ENCODE peak calls at places on chromosomes 16 and 17, in seven cellular contexts. E is glutamatergic neuron, U is amniotic epithelial cell, S is pancreas, V is GM20000, D is HEK293T, A is mucosa of descending colon. I is an unnamed sample.

GRCh38 chr17:323181-323580 is 29.4 kb downstream of the RPH3AL start:
- DNase-seq in E (no peak), U (no peak), S (no peak), V (no peak), D (no peak), A (peak; percentile 3), I (no peak)

GRCh38 chr17:77723909-77724875 is 234.3 kb upstream of the TNRC6C start:
- DNase-seq in E (no peak), U (no peak), S (no peak), V (no peak), D (no peak), A (no peak), I (no peak)

GRCh38 chr17:30858556-30859250 is 26.9 kb downstream of the ATAD5 start:
- DNase-seq in E (no peak), U (peak; percentile 42), S (no peak), V (no peak), D (no peak), A (no peak), I (no peak)

GRCh38 chr16:54080524-54081008 is 206.0 kb downstream of the IRX3 start:
- DNase-seq in E (no peak), U (peak; percentile 100), S (no peak), V (no peak), D (no peak), A (no peak), I (no peak)

GRCh38 chr16:68274441-68274840 is 10.1 kb downstream of the SLC7A6 start:
- DNase-seq in E (no peak), U (no peak), S (no peak), V (no peak), D (no peak), A (no peak), I (no peak)

GRCh38 chr16:56681939-56682702 is at the start of gene MT1X:
- DNase-seq in E (peak; percentile 83), U (peak; percentile 84), S (peak; percentile 96), V (peak; percentile 88), D (peak; percentile 87), A (peak; percentile 97), I (peak; percentile 83)

GRCh38 chr17:27290916-27291598 is 2.9 kb upstream of the WSB1 start:
- DNase-seq in E (no peak), U (no peak), S (no peak), V (no peak), D (no peak), A (no peak), I (no peak)

GRCh38 chr17:81130385-81131288 is 34.7 kb upstream of the PVALEF start:
- DNase-seq in E (no peak), U (no peak), S (no peak), V (no peak), D (no peak), A (no peak), I (no peak)

GRCh38 chr17:82632461-82632860 is 15.8 kb downstream of the WDR45B start:
- DNase-seq in E (no peak), U (no peak), S (no peak), V (no peak), D (no peak), A (no peak), I (no peak)

GRCh38 chr17:38919316-38920078 is 5.9 kb upstream of the LASP1NB start:
- DNase-seq in E (no peak), U (no peak), S (peak; percentile 39), V (no peak), D (no peak), A (no peak), I (no peak)

I was measured in NK-92 treated with Interleukin-12 subunit alpha and Interleukin-12 subunit beta, amount 100 ng/mL, for 24 hours.